ENCODE peak calls at places on chromosomes 5 and 9, in five cellular contexts. O, H, I, S and N are unnamed samples. For H3K4me1, the result is how much of the 10 kb centered on the place peaks cover.

GRCh38 chr9:113428062-113428600 is 17.6 kb downstream of the C9orf43 start:
- DNase-seq in O (no peak), S (no peak), H (no peak), I (no peak), N (no peak)

GRCh38 chr9:97528529-97529230 is 27.2 kb downstream of the TMOD1 start:
- DNase-seq in S (no peak), H (no peak), I (peak), O (no peak), N (no peak)

GRCh38 chr5:39191216-39191615 is 28.1 kb downstream of the FYB1 start:
- DNase-seq in O (no peak), S (no peak), H (no peak), I (no peak), N (no peak)

GRCh38 chr5:55360190-55360589 is 52.4 kb downstream of the MTREX start:
- DNase-seq in S (peak), O (no peak), H (no peak), I (no peak), N (no peak)

GRCh38 chr9:135887585-135888050 is 19.7 kb downstream of the CAMSAP1 start:
- DNase-seq in O (no peak), S (no peak), H (no peak), I (peak), N (no peak)

GRCh38 chr5:127040779-127041520 is 10.6 kb upstream of the MARCHF3 start:
- DNase-seq in S (peak), H (peak), O (no peak), I (no peak), N (peak)

GRCh38 chr9:2780326-2780725 is 63.0 kb downstream of the KCNV2 start:
- DNase-seq in O (no peak), S (no peak), H (no peak), I (no peak), N (no peak)

GRCh38 chr5:109350537-109351270 is 59.1 kb downstream of the PJA2 start:
- DNase-seq in S (no peak), I (no peak), H (no peak), O (no peak), N (no peak)

GRCh38 chr5:72470817-72471216 is 36.4 kb downstream of the ZNF366 start:
- DNase-seq in I (no peak), H (no peak), O (no peak), S (no peak), N (no peak)

GRCh38 chr9:1871486-1872181 is 143.5 kb upstream of the SMARCA2 start:
- DNase-seq in O (no peak), H (no peak), I (no peak), S (no peak), N (no peak)

GRCh38 chr9:137148661-137149060 is 9.7 kb downstream of the GRIN1 start:
- DNase-seq in I (no peak), O (no peak), H (no peak), S (no peak), N (no peak)

GRCh38 chr5:164224772-164225171 is 719.4 kb downstream of the MAT2B start:
- DNase-seq in I (no peak), H (no peak), O (no peak), S (no peak), N (no peak)

GRCh38 chr9:22112870-22113846 is 104.1 kb upstream of the CDKN2B start:
- DNase-seq in O (no peak), H (no peak), S (no peak), I (no peak), N (no peak)
- H3K4me1 ChIP-seq in O (under half), H (under half), S (under half), I (under half), N (under half)

GRCh38 chr5:179207920-179208705 is 137.1 kb downstream of the ADAMTS2 start:
- DNase-seq in S (no peak), O (no peak), I (no peak), H (no peak), N (no peak)
- H3K27ac ChIP-seq in S (no peak), O (no peak), I (no peak), H (no peak), N (no peak)

GRCh38 chr5:128536861-128537305 is 1.2 kb downstream of the FBN2 start:
- DNase-seq in H (no peak), O (no peak), S (no peak), I (peak), N (no peak)
- TF ChIP-seq CTCF in H (no peak), O (no peak), S (no peak), I (no peak), N (no peak)

GRCh38 chr9:107293555-107294085 is 10.5 kb downstream of the RAD23B start:
- DNase-seq in S (no peak), O (peak), I (no peak), H (no peak), N (no peak)
- H3K4me1 ChIP-seq in S (under half), O (under half), I (half or more), H (half or more), N (under half)

DNA sequence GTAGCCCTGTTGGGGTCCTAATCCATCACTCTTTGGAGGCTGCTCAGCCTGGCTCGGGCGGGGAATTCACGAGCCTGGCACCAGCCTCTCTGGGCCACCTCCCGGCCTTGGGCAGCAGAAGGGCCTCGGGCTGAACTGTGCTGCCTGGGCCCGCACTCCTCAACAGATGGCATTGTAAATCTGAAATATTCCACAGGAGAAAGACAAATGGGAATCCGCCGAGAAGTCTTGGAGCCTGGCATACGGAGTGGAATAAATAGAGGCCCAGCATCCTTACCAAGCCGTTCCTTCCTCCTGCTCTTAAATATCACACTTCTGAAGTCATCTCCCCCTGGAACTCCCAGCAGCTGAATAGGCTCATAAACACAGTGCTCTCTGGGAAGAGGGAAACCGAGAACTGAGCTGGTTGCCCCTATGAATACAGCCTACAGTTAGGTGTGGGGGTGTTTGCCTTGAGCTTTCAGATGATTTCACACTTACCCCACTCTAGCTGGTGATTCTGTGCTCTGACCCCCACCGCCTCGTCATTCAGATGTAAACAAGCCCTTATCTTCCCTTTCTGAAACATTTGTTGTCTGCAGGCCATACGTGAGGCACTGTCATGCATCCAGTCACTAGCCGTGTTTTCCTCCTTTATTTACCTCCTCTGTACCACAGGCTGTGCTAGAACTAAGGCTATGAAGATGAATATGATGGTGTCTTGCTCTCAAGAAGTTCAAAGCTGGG is 455.0 kb upstream of the CLINT1 start:
- DNase-seq in O (no peak), I (no peak), S (no peak), H (no peak), N (no peak)
- H3K27ac ChIP-seq in O (no peak), I (no peak), S (no peak), H (no peak), N (no peak)